ENCODE peak calls at places on chromosomes 1 and 21, in four cellular contexts. One of them, this sample, is unnamed.

GRCh38 chr1:159068877-159069276 is 7.7 kb downstream of the AIM2 start:
- DNase-seq in upper lobe of right lung: no peak
- DNase-seq in neural crest cell: no peak
- DNase-seq in dorsolateral prefrontal cortex: no peak
- DNase-seq in this sample: no peak

GRCh38 chr21:44263221-44263671 is 1.5 kb upstream of the DNMT3L start:
- DNase-seq in dorsolateral prefrontal cortex: no peak
- DNase-seq in neural crest cell: peak
- DNase-seq in upper lobe of right lung: no peak
- DNase-seq in this sample: no peak

GRCh38 chr1:54045487-54045886 is 7.5 kb downstream of the TMEM59 start:
- DNase-seq in dorsolateral prefrontal cortex: no peak
- DNase-seq in upper lobe of right lung: no peak
- DNase-seq in neural crest cell: no peak
- DNase-seq in this sample: no peak

GRCh38 chr1:113759341-113760101 is at the start of gene PHTF1:
- DNase-seq in dorsolateral prefrontal cortex: peak
- DNase-seq in upper lobe of right lung: peak
- DNase-seq in neural crest cell: peak
- DNase-seq in this sample: peak

GRCh38 chr1:192951961-192952460 is 107.1 kb downstream of the UCHL5 start:
- DNase-seq in neural crest cell: no peak
- DNase-seq in dorsolateral prefrontal cortex: no peak
- DNase-seq in upper lobe of right lung: no peak
- DNase-seq in this sample: no peak

GRCh38 chr1:5279127-5279526 is 624.7 kb downstream of the AJAP1 start:
- DNase-seq in neural crest cell: no peak
- DNase-seq in upper lobe of right lung: no peak
- DNase-seq in dorsolateral prefrontal cortex: no peak
- DNase-seq in this sample: no peak

GRCh38 chr21:29382029-29382654 is 83.4 kb downstream of the BACH1 start:
- DNase-seq in neural crest cell: no peak
- DNase-seq in upper lobe of right lung: no peak
- DNase-seq in dorsolateral prefrontal cortex: no peak
- DNase-seq in this sample: no peak

GRCh38 chr1:191206808-191207207 is 729.1 kb upstream of the BRINP3 start:
- DNase-seq in dorsolateral prefrontal cortex: no peak
- DNase-seq in upper lobe of right lung: no peak
- DNase-seq in neural crest cell: no peak
- DNase-seq in this sample: no peak

GRCh38 chr1:10943991-10944730 is 68.3 kb upstream of the TARDBP start:
- DNase-seq in neural crest cell: no peak
- DNase-seq in dorsolateral prefrontal cortex: no peak
- DNase-seq in upper lobe of right lung: no peak
- DNase-seq in this sample: no peak

GRCh38 chr21:45894107-45894810 is 87.3 kb upstream of the COL6A1 start:
- DNase-seq in neural crest cell: no peak
- DNase-seq in dorsolateral prefrontal cortex: peak
- DNase-seq in upper lobe of right lung: no peak
- DNase-seq in this sample: no peak

GRCh38 chr1:8025671-8026144 is 401 bp downstream of the ERRFI1 start:
- DNase-seq in neural crest cell: peak
- DNase-seq in upper lobe of right lung: no peak
- DNase-seq in dorsolateral prefrontal cortex: no peak
- DNase-seq in this sample: no peak

GRCh38 chr1:8027748-8028631 is 1.9 kb upstream of the ERRFI1 start:
- DNase-seq in dorsolateral prefrontal cortex: no peak
- DNase-seq in neural crest cell: no peak
- DNase-seq in upper lobe of right lung: no peak
- DNase-seq in this sample: no peak

GRCh38 chr1:8025061-8025670 is 943 bp downstream of the ERRFI1 start:
- DNase-seq in neural crest cell: no peak
- DNase-seq in upper lobe of right lung: no peak
- DNase-seq in dorsolateral prefrontal cortex: no peak
- DNase-seq in this sample: no peak

GRCh38 chr1:8026976-8027747 is 1.1 kb upstream of the ERRFI1 start:
- DNase-seq in neural crest cell: no peak
- DNase-seq in upper lobe of right lung: peak
- DNase-seq in dorsolateral prefrontal cortex: no peak
- DNase-seq in this sample: peak

GRCh38 chr1:8026153-8026975 is at the start of gene ERRFI1:
- DNase-seq in neural crest cell: peak
- DNase-seq in upper lobe of right lung: peak
- DNase-seq in dorsolateral prefrontal cortex: peak
- DNase-seq in this sample: peak
- TF ChIP-seq CTCF in neural crest cell: no peak
- TF ChIP-seq CTCF in upper lobe of right lung: no peak
- TF ChIP-seq CTCF in dorsolateral prefrontal cortex: peak
- TF ChIP-seq CTCF in this sample: no peak

GRCh38 chr1:64798857-64799256 is 54.0 kb downstream of the RAVER2 start:
- DNase-seq in neural crest cell: no peak
- DNase-seq in upper lobe of right lung: no peak
- DNase-seq in dorsolateral prefrontal cortex: no peak
- DNase-seq in this sample: no peak

DNA sequence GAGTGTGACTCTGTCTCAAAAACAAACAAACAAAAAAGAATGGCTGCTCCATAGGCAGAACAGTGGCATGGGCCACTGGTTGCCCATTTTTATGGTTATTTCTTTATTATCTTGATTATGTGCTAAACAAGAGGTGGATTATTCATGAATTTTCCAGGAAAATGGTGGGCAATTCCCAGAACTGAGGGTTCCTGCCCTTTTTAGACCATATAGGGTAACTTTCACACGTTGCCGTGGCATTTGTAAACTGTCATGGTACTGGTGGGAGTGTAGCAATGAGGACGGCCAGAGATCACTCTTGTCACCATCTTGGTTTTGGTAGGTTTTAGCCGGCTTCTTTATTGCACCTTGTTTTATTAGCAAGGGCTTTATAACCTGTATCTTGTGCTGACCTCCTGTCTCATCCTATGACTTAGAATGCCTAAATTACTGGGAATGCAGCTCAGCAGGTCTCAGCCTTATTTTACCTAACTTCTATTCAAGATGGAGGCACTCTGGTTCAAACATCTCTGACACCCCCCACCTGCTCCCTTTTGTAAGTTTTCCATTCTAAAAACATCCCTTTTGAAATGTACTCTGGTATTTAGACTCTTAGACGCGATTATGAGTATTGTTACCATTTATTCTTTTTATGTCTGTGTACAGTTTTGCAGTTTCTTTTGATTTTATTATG is 57.1 kb downstream of the RAVER2 start:
- DNase-seq in neural crest cell: no peak
- DNase-seq in upper lobe of right lung: no peak
- DNase-seq in dorsolateral prefrontal cortex: no peak
- DNase-seq in this sample: no peak
- TF ChIP-seq CTCF in neural crest cell: no peak
- TF ChIP-seq CTCF in upper lobe of right lung: no peak
- TF ChIP-seq CTCF in dorsolateral prefrontal cortex: no peak
- TF ChIP-seq CTCF in this sample: no peak

GRCh38 chr1:65528104-65528503 is 107.6 kb downstream of the LEPR start:
- DNase-seq in neural crest cell: no peak
- DNase-seq in dorsolateral prefrontal cortex: no peak
- DNase-seq in upper lobe of right lung: no peak
- DNase-seq in this sample: no peak
- TF ChIP-seq CTCF in neural crest cell: peak
- TF ChIP-seq CTCF in dorsolateral prefrontal cortex: no peak
- TF ChIP-seq CTCF in upper lobe of right lung: peak
- TF ChIP-seq CTCF in this sample: peak

GRCh38 chr1:33683913-33684312 is 180.0 kb upstream of the HMGB4 start:
- DNase-seq in neural crest cell: no peak
- DNase-seq in dorsolateral prefrontal cortex: peak
- DNase-seq in upper lobe of right lung: no peak
- DNase-seq in this sample: no peak
- TF ChIP-seq CTCF in neural crest cell: no peak
- TF ChIP-seq CTCF in dorsolateral prefrontal cortex: no peak
- TF ChIP-seq CTCF in upper lobe of right lung: no peak
- TF ChIP-seq CTCF in this sample: no peak

GRCh38 chr1:67955591-67955990 is 94.8 kb downstream of the DIRAS3 start:
- DNase-seq in dorsolateral prefrontal cortex: no peak
- DNase-seq in neural crest cell: no peak
- DNase-seq in upper lobe of right lung: no peak
- DNase-seq in this sample: no peak

GRCh38 chr1:67960766-67961165 is 89.7 kb downstream of the DIRAS3 start:
- DNase-seq in upper lobe of right lung: no peak
- DNase-seq in neural crest cell: no peak
- DNase-seq in dorsolateral prefrontal cortex: no peak
- DNase-seq in this sample: no peak

GRCh38 chr1:67956096-67956495 is 94.3 kb downstream of the DIRAS3 start:
- DNase-seq in upper lobe of right lung: no peak
- DNase-seq in neural crest cell: no peak
- DNase-seq in dorsolateral prefrontal cortex: no peak
- DNase-seq in this sample: no peak

GRCh38 chr1:67957026-67957425 is 93.4 kb downstream of the DIRAS3 start:
- DNase-seq in upper lobe of right lung: no peak
- DNase-seq in dorsolateral prefrontal cortex: no peak
- DNase-seq in neural crest cell: no peak
- DNase-seq in this sample: no peak

GRCh38 chr1:67958472-67958871 is 92.0 kb downstream of the DIRAS3 start:
- DNase-seq in upper lobe of right lung: no peak
- DNase-seq in neural crest cell: no peak
- DNase-seq in dorsolateral prefrontal cortex: no peak
- DNase-seq in this sample: no peak
- TF ChIP-seq CTCF in upper lobe of right lung: no peak
- TF ChIP-seq CTCF in neural crest cell: no peak
- TF ChIP-seq CTCF in dorsolateral prefrontal cortex: no peak
- TF ChIP-seq CTCF in this sample: no peak

GRCh38 chr1:22542886-22543285 is 20.4 kb upstream of the EPHA8 start:
- DNase-seq in dorsolateral prefrontal cortex: no peak
- DNase-seq in upper lobe of right lung: no peak
- DNase-seq in neural crest cell: no peak
- DNase-seq in this sample: no peak
- TF ChIP-seq CTCF in dorsolateral prefrontal cortex: no peak
- TF ChIP-seq CTCF in upper lobe of right lung: no peak
- TF ChIP-seq CTCF in neural crest cell: no peak
- TF ChIP-seq CTCF in this sample: no peak

GRCh38 chr1:59631561-59631960 is 183.2 kb upstream of the HOOK1 start:
- DNase-seq in dorsolateral prefrontal cortex: no peak
- DNase-seq in upper lobe of right lung: no peak
- DNase-seq in neural crest cell: no peak
- DNase-seq in this sample: no peak
- TF ChIP-seq CTCF in dorsolateral prefrontal cortex: no peak
- TF ChIP-seq CTCF in upper lobe of right lung: no peak
- TF ChIP-seq CTCF in neural crest cell: no peak
- TF ChIP-seq CTCF in this sample: no peak

GRCh38 chr1:6962956-6963915 is 178.0 kb downstream of the CAMTA1 start:
- DNase-seq in neural crest cell: peak
- DNase-seq in dorsolateral prefrontal cortex: no peak
- DNase-seq in upper lobe of right lung: no peak
- DNase-seq in this sample: peak
- TF ChIP-seq CTCF in neural crest cell: no peak
- TF ChIP-seq CTCF in dorsolateral prefrontal cortex: no peak
- TF ChIP-seq CTCF in upper lobe of right lung: no peak
- TF ChIP-seq CTCF in this sample: no peak

DNA sequence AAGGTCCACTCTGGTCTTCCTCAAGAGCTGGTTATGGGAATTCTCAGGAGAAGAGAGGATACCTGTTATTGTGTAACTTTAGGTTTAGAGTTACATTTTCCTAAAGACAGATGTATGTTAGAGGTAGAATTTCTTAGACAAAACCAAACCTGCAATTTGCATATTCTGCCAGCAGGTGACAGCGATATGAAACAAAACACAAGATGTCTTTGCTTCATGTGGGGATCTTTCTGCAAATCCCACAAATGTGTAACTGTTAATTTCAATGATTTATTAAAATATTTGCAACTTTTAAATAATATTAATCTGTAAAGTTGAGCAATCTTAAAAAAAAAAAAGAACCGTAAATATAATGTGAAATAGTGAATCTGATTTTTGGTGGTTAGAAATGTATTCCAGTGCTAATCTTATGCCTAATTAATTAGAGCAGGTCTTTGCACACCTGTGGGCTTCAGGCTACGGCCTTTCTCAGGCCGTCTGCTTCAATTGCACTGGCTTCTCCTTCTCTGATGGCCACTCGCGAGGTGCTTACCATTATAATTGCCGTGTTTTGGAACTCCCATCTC is 33.4 kb downstream of the FAM78B start:
- DNase-seq in neural crest cell: no peak
- DNase-seq in upper lobe of right lung: no peak
- DNase-seq in dorsolateral prefrontal cortex: no peak
- DNase-seq in this sample: no peak
- TF ChIP-seq CTCF in neural crest cell: peak
- TF ChIP-seq CTCF in upper lobe of right lung: peak
- TF ChIP-seq CTCF in dorsolateral prefrontal cortex: no peak
- TF ChIP-seq CTCF in this sample: peak

GRCh38 chr1:224118688-224119087 is 4.8 kb downstream of the FBXO28 start:
- DNase-seq in neural crest cell: no peak
- DNase-seq in upper lobe of right lung: no peak
- DNase-seq in dorsolateral prefrontal cortex: no peak
- DNase-seq in this sample: no peak
- TF ChIP-seq CTCF in neural crest cell: no peak
- TF ChIP-seq CTCF in upper lobe of right lung: no peak
- TF ChIP-seq CTCF in dorsolateral prefrontal cortex: no peak
- TF ChIP-seq CTCF in this sample: no peak